ENCODE peak calls at places on chromosomes 3 and 15, in ten cellular contexts. One of them, this sample, is unnamed.

GRCh38 chr15:51046799-51047449 is 47.8 kb downstream of the TNFAIP8L3 start:
- DNase-seq in stimulated activated CD4-positive, alpha-beta T cell treated with anti-CD3 and anti-CD28 coated beads, Interleukin-12 subunit alpha, Interleukin-12 subunit beta, amount 100 ng/mL, for 48 hours: no peak
- DNase-seq in stomach: peak
- DNase-seq in AG04450: peak
- DNase-seq in NCI-H774: no peak
- DNase-seq in BE2C: no peak
- DNase-seq in NCI-H2107: no peak
- DNase-seq in occipital lobe: no peak
- DNase-seq in NCI-H1092: no peak
- DNase-seq in DMS53: peak
- DNase-seq in this sample: no peak

GRCh38 chr3:5349343-5349742 is 161.8 kb downstream of the EDEM1 start:
- DNase-seq in stimulated activated CD4-positive, alpha-beta T cell treated with anti-CD3 and anti-CD28 coated beads, Interleukin-12 subunit alpha, Interleukin-12 subunit beta, amount 100 ng/mL, for 48 hours: no peak
- DNase-seq in stomach: no peak
- DNase-seq in DMS53: peak
- DNase-seq in NCI-H1092: no peak
- DNase-seq in BE2C: no peak
- DNase-seq in AG04450: no peak
- DNase-seq in NCI-H774: no peak
- DNase-seq in NCI-H2107: no peak
- DNase-seq in occipital lobe: no peak
- DNase-seq in this sample: no peak

GRCh38 chr3:52606373-52607085 is 70.1 kb downstream of the UQCC5 start:
- DNase-seq in NCI-H1092: peak
- DNase-seq in BE2C: no peak
- DNase-seq in DMS53: peak
- DNase-seq in NCI-H774: peak
- DNase-seq in NCI-H2107: peak
- DNase-seq in AG04450: no peak
- DNase-seq in occipital lobe: no peak
- DNase-seq in stomach: peak
- DNase-seq in stimulated activated CD4-positive, alpha-beta T cell treated with anti-CD3 and anti-CD28 coated beads, Interleukin-12 subunit alpha, Interleukin-12 subunit beta, amount 100 ng/mL, for 48 hours: no peak
- DNase-seq in this sample: peak

GRCh38 chr3:73549071-73549600 is 75.6 kb downstream of the PDZRN3 start:
- DNase-seq in NCI-H1092: no peak
- DNase-seq in DMS53: peak
- DNase-seq in NCI-H2107: no peak
- DNase-seq in occipital lobe: no peak
- DNase-seq in AG04450: no peak
- DNase-seq in stomach: no peak
- DNase-seq in BE2C: no peak
- DNase-seq in NCI-H774: no peak
- DNase-seq in stimulated activated CD4-positive, alpha-beta T cell treated with anti-CD3 and anti-CD28 coated beads, Interleukin-12 subunit alpha, Interleukin-12 subunit beta, amount 100 ng/mL, for 48 hours: no peak
- DNase-seq in this sample: no peak

GRCh38 chr15:49060710-49061483 is 14.7 kb upstream of the SECISBP2L start:
- DNase-seq in NCI-H1092: no peak
- DNase-seq in stimulated activated CD4-positive, alpha-beta T cell treated with anti-CD3 and anti-CD28 coated beads, Interleukin-12 subunit alpha, Interleukin-12 subunit beta, amount 100 ng/mL, for 48 hours: no peak
- DNase-seq in occipital lobe: no peak
- DNase-seq in AG04450: peak
- DNase-seq in stomach: no peak
- DNase-seq in DMS53: no peak
- DNase-seq in NCI-H2107: no peak
- DNase-seq in NCI-H774: no peak
- DNase-seq in BE2C: no peak
- DNase-seq in this sample: no peak

GRCh38 chr3:10240799-10241198 is 7.5 kb upstream of the TATDN2 start:
- DNase-seq in stimulated activated CD4-positive, alpha-beta T cell treated with anti-CD3 and anti-CD28 coated beads, Interleukin-12 subunit alpha, Interleukin-12 subunit beta, amount 100 ng/mL, for 48 hours: no peak
- DNase-seq in occipital lobe: no peak
- DNase-seq in NCI-H1092: no peak
- DNase-seq in AG04450: no peak
- DNase-seq in NCI-H2107: no peak
- DNase-seq in NCI-H774: no peak
- DNase-seq in stomach: no peak
- DNase-seq in BE2C: no peak
- DNase-seq in DMS53: no peak
- DNase-seq in this sample: no peak

GRCh38 chr3:125356140-125357026 is 18.7 kb downstream of the ZNF148 start:
- DNase-seq in stimulated activated CD4-positive, alpha-beta T cell treated with anti-CD3 and anti-CD28 coated beads, Interleukin-12 subunit alpha, Interleukin-12 subunit beta, amount 100 ng/mL, for 48 hours: no peak
- DNase-seq in occipital lobe: no peak
- DNase-seq in AG04450: no peak
- DNase-seq in BE2C: no peak
- DNase-seq in DMS53: no peak
- DNase-seq in NCI-H2107: no peak
- DNase-seq in NCI-H1092: no peak
- DNase-seq in NCI-H774: no peak
- DNase-seq in stomach: no peak
- DNase-seq in this sample: no peak

GRCh38 chr3:162468791-162469190 is 972.2 kb downstream of the OTOL1 start:
- DNase-seq in NCI-H774: no peak
- DNase-seq in occipital lobe: no peak
- DNase-seq in DMS53: no peak
- DNase-seq in BE2C: no peak
- DNase-seq in NCI-H2107: no peak
- DNase-seq in stimulated activated CD4-positive, alpha-beta T cell treated with anti-CD3 and anti-CD28 coated beads, Interleukin-12 subunit alpha, Interleukin-12 subunit beta, amount 100 ng/mL, for 48 hours: no peak
- DNase-seq in AG04450: no peak
- DNase-seq in NCI-H1092: no peak
- DNase-seq in stomach: no peak
- DNase-seq in this sample: no peak

GRCh38 chr15:85742186-85742751 is 52.5 kb downstream of the KLHL25 start:
- DNase-seq in AG04450: no peak
- DNase-seq in NCI-H2107: no peak
- DNase-seq in DMS53: no peak
- DNase-seq in BE2C: no peak
- DNase-seq in stimulated activated CD4-positive, alpha-beta T cell treated with anti-CD3 and anti-CD28 coated beads, Interleukin-12 subunit alpha, Interleukin-12 subunit beta, amount 100 ng/mL, for 48 hours: no peak
- DNase-seq in occipital lobe: peak
- DNase-seq in NCI-H774: no peak
- DNase-seq in stomach: no peak
- DNase-seq in NCI-H1092: no peak
- DNase-seq in this sample: no peak

GRCh38 chr3:13769422-13769821 is 110.4 kb downstream of the WNT7A start:
- DNase-seq in NCI-H1092: no peak
- DNase-seq in NCI-H774: no peak
- DNase-seq in stimulated activated CD4-positive, alpha-beta T cell treated with anti-CD3 and anti-CD28 coated beads, Interleukin-12 subunit alpha, Interleukin-12 subunit beta, amount 100 ng/mL, for 48 hours: no peak
- DNase-seq in NCI-H2107: no peak
- DNase-seq in AG04450: no peak
- DNase-seq in stomach: peak
- DNase-seq in DMS53: no peak
- DNase-seq in occipital lobe: no peak
- DNase-seq in BE2C: no peak
- DNase-seq in this sample: no peak

GRCh38 chr3:130850044-130850797 is 43.7 kb upstream of the ATP2C1 start:
- DNase-seq in NCI-H2107: peak
- DNase-seq in stimulated activated CD4-positive, alpha-beta T cell treated with anti-CD3 and anti-CD28 coated beads, Interleukin-12 subunit alpha, Interleukin-12 subunit beta, amount 100 ng/mL, for 48 hours: peak
- DNase-seq in occipital lobe: peak
- DNase-seq in stomach: no peak
- DNase-seq in AG04450: no peak
- DNase-seq in NCI-H1092: peak
- DNase-seq in NCI-H774: peak
- DNase-seq in BE2C: peak
- DNase-seq in DMS53: peak
- DNase-seq in this sample: no peak

GRCh38 chr3:99699841-99700240 is 61.4 kb downstream of the COL8A1 start:
- DNase-seq in NCI-H1092: no peak
- DNase-seq in occipital lobe: no peak
- DNase-seq in stomach: no peak
- DNase-seq in AG04450: no peak
- DNase-seq in DMS53: no peak
- DNase-seq in BE2C: peak
- DNase-seq in NCI-H2107: no peak
- DNase-seq in stimulated activated CD4-positive, alpha-beta T cell treated with anti-CD3 and anti-CD28 coated beads, Interleukin-12 subunit alpha, Interleukin-12 subunit beta, amount 100 ng/mL, for 48 hours: no peak
- DNase-seq in NCI-H774: no peak
- DNase-seq in this sample: no peak

GRCh38 chr15:79373728-79374127 is 58.4 kb upstream of the MINAR1 start:
- DNase-seq in BE2C: no peak
- DNase-seq in stimulated activated CD4-positive, alpha-beta T cell treated with anti-CD3 and anti-CD28 coated beads, Interleukin-12 subunit alpha, Interleukin-12 subunit beta, amount 100 ng/mL, for 48 hours: no peak
- DNase-seq in DMS53: no peak
- DNase-seq in NCI-H774: no peak
- DNase-seq in stomach: no peak
- DNase-seq in NCI-H2107: no peak
- DNase-seq in occipital lobe: no peak
- DNase-seq in NCI-H1092: no peak
- DNase-seq in AG04450: no peak
- DNase-seq in this sample: no peak

GRCh38 chr15:69919816-69920215 is 177.9 kb downstream of the TLE3 start:
- DNase-seq in AG04450: no peak
- DNase-seq in stimulated activated CD4-positive, alpha-beta T cell treated with anti-CD3 and anti-CD28 coated beads, Interleukin-12 subunit alpha, Interleukin-12 subunit beta, amount 100 ng/mL, for 48 hours: no peak
- DNase-seq in DMS53: peak
- DNase-seq in occipital lobe: no peak
- DNase-seq in stomach: no peak
- DNase-seq in BE2C: no peak
- DNase-seq in NCI-H774: peak
- DNase-seq in NCI-H2107: no peak
- DNase-seq in NCI-H1092: no peak
- DNase-seq in this sample: no peak

GRCh38 chr3:127853681-127854080 is 31.4 kb upstream of the MGLL start:
- DNase-seq in BE2C: no peak
- DNase-seq in stimulated activated CD4-positive, alpha-beta T cell treated with anti-CD3 and anti-CD28 coated beads, Interleukin-12 subunit alpha, Interleukin-12 subunit beta, amount 100 ng/mL, for 48 hours: no peak
- DNase-seq in NCI-H774: no peak
- DNase-seq in DMS53: peak
- DNase-seq in stomach: no peak
- DNase-seq in NCI-H1092: no peak
- DNase-seq in NCI-H2107: no peak
- DNase-seq in occipital lobe: no peak
- DNase-seq in AG04450: no peak
- DNase-seq in this sample: no peak

GRCh38 chr15:85793641-85794597 is 806 bp downstream of the KLHL25 start:
- DNase-seq in DMS53: peak
- DNase-seq in stomach: peak
- DNase-seq in stimulated activated CD4-positive, alpha-beta T cell treated with anti-CD3 and anti-CD28 coated beads, Interleukin-12 subunit alpha, Interleukin-12 subunit beta, amount 100 ng/mL, for 48 hours: peak
- DNase-seq in NCI-H1092: no peak
- DNase-seq in BE2C: peak
- DNase-seq in NCI-H774: no peak
- DNase-seq in NCI-H2107: no peak
- DNase-seq in occipital lobe: no peak
- DNase-seq in AG04450: no peak
- DNase-seq in this sample: no peak

GRCh38 chr3:172074578-172074977 is 35.2 kb downstream of the FNDC3B start:
- DNase-seq in DMS53: no peak
- DNase-seq in AG04450: no peak
- DNase-seq in stomach: no peak
- DNase-seq in NCI-H2107: no peak
- DNase-seq in occipital lobe: no peak
- DNase-seq in stimulated activated CD4-positive, alpha-beta T cell treated with anti-CD3 and anti-CD28 coated beads, Interleukin-12 subunit alpha, Interleukin-12 subunit beta, amount 100 ng/mL, for 48 hours: no peak
- DNase-seq in NCI-H774: no peak
- DNase-seq in NCI-H1092: no peak
- DNase-seq in BE2C: no peak
- DNase-seq in this sample: no peak

GRCh38 chr3:69710153-69710977 is 28.9 kb upstream of the MITF start:
- DNase-seq in stimulated activated CD4-positive, alpha-beta T cell treated with anti-CD3 and anti-CD28 coated beads, Interleukin-12 subunit alpha, Interleukin-12 subunit beta, amount 100 ng/mL, for 48 hours: no peak
- DNase-seq in stomach: no peak
- DNase-seq in occipital lobe: no peak
- DNase-seq in AG04450: peak
- DNase-seq in NCI-H1092: no peak
- DNase-seq in BE2C: no peak
- DNase-seq in NCI-H2107: no peak
- DNase-seq in NCI-H774: no peak
- DNase-seq in DMS53: no peak
- DNase-seq in this sample: no peak

GRCh38 chr3:64393193-64393592 is 167.9 kb upstream of the PRICKLE2 start:
- DNase-seq in DMS53: no peak
- DNase-seq in AG04450: no peak
- DNase-seq in BE2C: no peak
- DNase-seq in stomach: no peak
- DNase-seq in NCI-H774: no peak
- DNase-seq in stimulated activated CD4-positive, alpha-beta T cell treated with anti-CD3 and anti-CD28 coated beads, Interleukin-12 subunit alpha, Interleukin-12 subunit beta, amount 100 ng/mL, for 48 hours: no peak
- DNase-seq in occipital lobe: no peak
- DNase-seq in NCI-H1092: no peak
- DNase-seq in NCI-H2107: no peak
- DNase-seq in this sample: no peak

GRCh38 chr3:196837819-196838420 is 29.8 kb upstream of the SENP5 start:
- DNase-seq in NCI-H1092: peak
- DNase-seq in AG04450: peak
- DNase-seq in stomach: peak
- DNase-seq in DMS53: peak
- DNase-seq in occipital lobe: no peak
- DNase-seq in NCI-H2107: peak
- DNase-seq in stimulated activated CD4-positive, alpha-beta T cell treated with anti-CD3 and anti-CD28 coated beads, Interleukin-12 subunit alpha, Interleukin-12 subunit beta, amount 100 ng/mL, for 48 hours: peak
- DNase-seq in BE2C: peak
- DNase-seq in NCI-H774: peak
- DNase-seq in this sample: peak

GRCh38 chr15:61205427-61205826 is 23.7 kb downstream of the RORA start:
- DNase-seq in NCI-H2107: no peak
- DNase-seq in stimulated activated CD4-positive, alpha-beta T cell treated with anti-CD3 and anti-CD28 coated beads, Interleukin-12 subunit alpha, Interleukin-12 subunit beta, amount 100 ng/mL, for 48 hours: no peak
- DNase-seq in AG04450: no peak
- DNase-seq in BE2C: no peak
- DNase-seq in stomach: no peak
- DNase-seq in NCI-H774: no peak
- DNase-seq in DMS53: no peak
- DNase-seq in occipital lobe: no peak
- DNase-seq in NCI-H1092: no peak
- DNase-seq in this sample: no peak

GRCh38 chr15:83700082-83700481 is 46.2 kb downstream of the ADAMTSL3 start:
- DNase-seq in stimulated activated CD4-positive, alpha-beta T cell treated with anti-CD3 and anti-CD28 coated beads, Interleukin-12 subunit alpha, Interleukin-12 subunit beta, amount 100 ng/mL, for 48 hours: no peak
- DNase-seq in AG04450: no peak
- DNase-seq in BE2C: no peak
- DNase-seq in stomach: no peak
- DNase-seq in NCI-H2107: no peak
- DNase-seq in occipital lobe: no peak
- DNase-seq in DMS53: no peak
- DNase-seq in NCI-H774: no peak
- DNase-seq in NCI-H1092: no peak
- DNase-seq in this sample: no peak

GRCh38 chr3:47473391-47473790 is 2.4 kb downstream of the SCAP start:
- DNase-seq in BE2C: no peak
- DNase-seq in NCI-H2107: no peak
- DNase-seq in NCI-H1092: no peak
- DNase-seq in DMS53: no peak
- DNase-seq in stomach: no peak
- DNase-seq in occipital lobe: no peak
- DNase-seq in NCI-H774: no peak
- DNase-seq in stimulated activated CD4-positive, alpha-beta T cell treated with anti-CD3 and anti-CD28 coated beads, Interleukin-12 subunit alpha, Interleukin-12 subunit beta, amount 100 ng/mL, for 48 hours: no peak
- DNase-seq in AG04450: no peak
- DNase-seq in this sample: no peak

GRCh38 chr3:24583004-24583403 is 88.4 kb upstream of the THRB start:
- DNase-seq in stomach: no peak
- DNase-seq in NCI-H2107: no peak
- DNase-seq in occipital lobe: no peak
- DNase-seq in NCI-H774: no peak
- DNase-seq in DMS53: peak
- DNase-seq in NCI-H1092: no peak
- DNase-seq in stimulated activated CD4-positive, alpha-beta T cell treated with anti-CD3 and anti-CD28 coated beads, Interleukin-12 subunit alpha, Interleukin-12 subunit beta, amount 100 ng/mL, for 48 hours: no peak
- DNase-seq in BE2C: no peak
- DNase-seq in AG04450: no peak
- DNase-seq in this sample: no peak

GRCh38 chr3:141455603-141456327 is 31.1 kb upstream of the RASA2 start:
- DNase-seq in DMS53: no peak
- DNase-seq in stomach: no peak
- DNase-seq in AG04450: no peak
- DNase-seq in stimulated activated CD4-positive, alpha-beta T cell treated with anti-CD3 and anti-CD28 coated beads, Interleukin-12 subunit alpha, Interleukin-12 subunit beta, amount 100 ng/mL, for 48 hours: no peak
- DNase-seq in occipital lobe: peak
- DNase-seq in NCI-H774: no peak
- DNase-seq in BE2C: no peak
- DNase-seq in NCI-H2107: no peak
- DNase-seq in NCI-H1092: no peak
- DNase-seq in this sample: no peak

GRCh38 chr15:42289166-42289565 is 15.9 kb upstream of the TMEM87A start:
- DNase-seq in NCI-H2107: no peak
- DNase-seq in DMS53: no peak
- DNase-seq in NCI-H774: no peak
- DNase-seq in BE2C: no peak
- DNase-seq in stomach: no peak
- DNase-seq in stimulated activated CD4-positive, alpha-beta T cell treated with anti-CD3 and anti-CD28 coated beads, Interleukin-12 subunit alpha, Interleukin-12 subunit beta, amount 100 ng/mL, for 48 hours: no peak
- DNase-seq in AG04450: no peak
- DNase-seq in occipital lobe: no peak
- DNase-seq in NCI-H1092: no peak
- DNase-seq in this sample: no peak

GRCh38 chr15:68032672-68033071 is 21.4 kb upstream of the PIAS1 start:
- DNase-seq in occipital lobe: no peak
- DNase-seq in NCI-H1092: no peak
- DNase-seq in stomach: no peak
- DNase-seq in DMS53: no peak
- DNase-seq in NCI-H774: no peak
- DNase-seq in BE2C: no peak
- DNase-seq in AG04450: no peak
- DNase-seq in NCI-H2107: no peak
- DNase-seq in stimulated activated CD4-positive, alpha-beta T cell treated with anti-CD3 and anti-CD28 coated beads, Interleukin-12 subunit alpha, Interleukin-12 subunit beta, amount 100 ng/mL, for 48 hours: no peak
- DNase-seq in this sample: no peak

This sample was measured in COR-L47.